ENCODE peak calls at places on chromosome 5, in five cellular contexts. One of them, this sample, is unnamed.

GRCh38 chr5:149550608-149551226 is 522 bp downstream of the CSNK1A1 start:
- DNase-seq in neural progenitor cell: peak; percentile 38
- DNase-seq in PC-9: no peak
- DNase-seq in GM23338: no peak
- DNase-seq in SK-N-SH: peak; percentile 39
- DNase-seq in this sample: peak; percentile 48

GRCh38 chr5:150511641-150512367 is 3.9 kb downstream of the NDST1 start:
- DNase-seq in neural progenitor cell: peak; percentile 80
- DNase-seq in PC-9: peak; percentile 90
- DNase-seq in GM23338: peak; percentile 62
- DNase-seq in SK-N-SH: peak; percentile 70
- DNase-seq in this sample: peak; percentile 90

GRCh38 chr5:124538196-124538595 is 208.2 kb downstream of the ZNF608 start:
- DNase-seq in neural progenitor cell: no peak
- DNase-seq in PC-9: no peak
- DNase-seq in GM23338: no peak
- DNase-seq in SK-N-SH: no peak
- DNase-seq in this sample: no peak

GRCh38 chr5:142506046-142506445 is 179.8 kb downstream of the FGF1 start:
- DNase-seq in neural progenitor cell: no peak
- DNase-seq in PC-9: peak; percentile 28
- DNase-seq in GM23338: no peak
- DNase-seq in SK-N-SH: no peak
- DNase-seq in this sample: peak; percentile 46

GRCh38 chr5:36090033-36090432 is 23.4 kb upstream of the UGT3A2 start:
- DNase-seq in neural progenitor cell: peak; percentile 29
- DNase-seq in PC-9: peak; percentile 16
- DNase-seq in GM23338: peak; percentile 87
- DNase-seq in SK-N-SH: peak; percentile 4
- DNase-seq in this sample: peak; percentile 50

GRCh38 chr5:88666761-88667186 is 216.2 kb downstream of the MEF2C start:
- DNase-seq in neural progenitor cell: peak; percentile 49
- DNase-seq in PC-9: no peak
- DNase-seq in GM23338: peak; percentile 76
- DNase-seq in SK-N-SH: no peak
- DNase-seq in this sample: peak; percentile 40

GRCh38 chr5:92544042-92544441 is 1037.0 kb downstream of the NR2F1-AS1 start:
- DNase-seq in neural progenitor cell: no peak
- DNase-seq in PC-9: no peak
- DNase-seq in GM23338: no peak
- DNase-seq in SK-N-SH: no peak
- DNase-seq in this sample: peak; percentile 42

GRCh38 chr5:103031607-103032006 is 88.3 kb downstream of the GIN1 start:
- DNase-seq in neural progenitor cell: no peak
- DNase-seq in PC-9: no peak
- DNase-seq in GM23338: peak; percentile 38
- DNase-seq in SK-N-SH: no peak
- DNase-seq in this sample: peak; percentile 30

GRCh38 chr5:23235246-23235645 is 272.2 kb upstream of the PRDM9 start:
- DNase-seq in neural progenitor cell: no peak
- DNase-seq in PC-9: no peak
- DNase-seq in GM23338: peak; percentile 9
- DNase-seq in SK-N-SH: no peak
- DNase-seq in this sample: no peak

GRCh38 chr5:115419794-115420585 is 123.5 kb upstream of the CCDC112 start:
- DNase-seq in neural progenitor cell: no peak
- DNase-seq in PC-9: peak; percentile 53
- DNase-seq in GM23338: peak; percentile 21
- DNase-seq in SK-N-SH: no peak
- DNase-seq in this sample: peak; percentile 96

GRCh38 chr5:72251386-72251785 is 68.7 kb downstream of the MRPS27 start:
- DNase-seq in neural progenitor cell: peak; percentile 65
- DNase-seq in PC-9: no peak
- DNase-seq in GM23338: no peak
- DNase-seq in SK-N-SH: no peak
- DNase-seq in this sample: no peak

GRCh38 chr5:118553662-118554061 is 434.7 kb downstream of the DTWD2 start:
- DNase-seq in neural progenitor cell: no peak
- DNase-seq in PC-9: no peak
- DNase-seq in GM23338: no peak
- DNase-seq in SK-N-SH: no peak
- DNase-seq in this sample: peak; percentile 99

GRCh38 chr5:151720195-151720594 is 33.5 kb upstream of the SPARC start:
- DNase-seq in neural progenitor cell: no peak
- DNase-seq in PC-9: no peak
- DNase-seq in GM23338: no peak
- DNase-seq in SK-N-SH: no peak
- DNase-seq in this sample: no peak

GRCh38 chr5:149731332-149731616 is 1.2 kb downstream of the PPARGC1B start:
- DNase-seq in neural progenitor cell: no peak
- DNase-seq in PC-9: no peak
- DNase-seq in GM23338: no peak
- DNase-seq in SK-N-SH: no peak
- DNase-seq in this sample: no peak

GRCh38 chr5:15026944-15027343 is 155.4 kb upstream of the ANKH start:
- DNase-seq in neural progenitor cell: no peak
- DNase-seq in PC-9: no peak
- DNase-seq in GM23338: peak; percentile 45
- DNase-seq in SK-N-SH: no peak
- DNase-seq in this sample: no peak

GRCh38 chr5:133324058-133324457 is 272.2 kb downstream of the HSPA4 start:
- DNase-seq in neural progenitor cell: no peak
- DNase-seq in PC-9: no peak
- DNase-seq in GM23338: no peak
- DNase-seq in SK-N-SH: no peak
- DNase-seq in this sample: no peak

GRCh38 chr5:84028093-84028492 is 307.4 kb upstream of the HAPLN1 start:
- DNase-seq in neural progenitor cell: no peak
- DNase-seq in PC-9: no peak
- DNase-seq in GM23338: no peak
- DNase-seq in SK-N-SH: no peak
- DNase-seq in this sample: peak; percentile 36

GRCh38 chr5:123997354-123998215 is 485.6 kb downstream of the CSNK1G3 start:
- DNase-seq in neural progenitor cell: no peak
- DNase-seq in PC-9: no peak
- DNase-seq in GM23338: no peak
- DNase-seq in SK-N-SH: peak; percentile 41
- DNase-seq in this sample: peak; percentile 82

GRCh38 chr5:67020231-67020630 is 176.4 kb downstream of the CD180 start:
- DNase-seq in neural progenitor cell: no peak
- DNase-seq in PC-9: no peak
- DNase-seq in GM23338: no peak
- DNase-seq in SK-N-SH: no peak
- DNase-seq in this sample: no peak

GRCh38 chr5:132408965-132409364 is 39.5 kb downstream of the SLC22A5 start:
- DNase-seq in neural progenitor cell: no peak
- DNase-seq in PC-9: no peak
- DNase-seq in GM23338: no peak
- DNase-seq in SK-N-SH: no peak
- DNase-seq in this sample: no peak

GRCh38 chr5:123803359-123803758 is 291.4 kb downstream of the CSNK1G3 start:
- DNase-seq in neural progenitor cell: no peak
- DNase-seq in PC-9: no peak
- DNase-seq in GM23338: no peak
- DNase-seq in SK-N-SH: no peak
- DNase-seq in this sample: no peak

DNA sequence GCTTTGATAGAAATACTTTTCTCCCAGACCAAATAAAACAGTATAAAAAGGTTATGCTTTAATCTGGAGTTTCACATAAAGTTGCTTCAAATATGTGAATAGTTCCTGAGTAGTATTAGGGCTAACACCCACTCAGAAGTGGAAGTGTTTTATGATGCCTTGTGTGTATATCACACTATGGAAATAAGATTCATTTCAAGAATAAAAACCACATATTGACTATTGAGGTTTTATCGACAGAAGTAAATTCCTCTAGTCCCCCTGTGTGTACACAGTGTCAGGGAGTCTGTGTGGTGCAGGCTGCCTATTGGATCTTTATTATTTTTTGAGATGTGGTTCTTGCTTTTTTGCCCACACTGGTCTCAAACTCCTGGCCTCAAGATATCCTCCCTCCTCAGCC is 20.8 kb upstream of the LRRTM2 start:
- DNase-seq in neural progenitor cell: no peak
- DNase-seq in PC-9: no peak
- DNase-seq in GM23338: no peak
- DNase-seq in SK-N-SH: no peak
- DNase-seq in this sample: no peak
- H3K27me3 ChIP-seq in neural progenitor cell: no peaks in the 10 kb centered on the region
- H3K27me3 ChIP-seq in PC-9: no peaks in the 10 kb centered on the region
- H3K27me3 ChIP-seq in GM23338: no peaks in the 10 kb centered on the region
- H3K27me3 ChIP-seq in SK-N-SH: no peaks in the 10 kb centered on the region
- H3K27me3 ChIP-seq in this sample: no peaks in the 10 kb centered on the region

GRCh38 chr5:180170111-180170809 is 38.8 kb downstream of the RASGEF1C start:
- DNase-seq in neural progenitor cell: peak; percentile 19
- DNase-seq in PC-9: no peak
- DNase-seq in GM23338: peak; percentile 33
- DNase-seq in SK-N-SH: no peak
- DNase-seq in this sample: no peak

GRCh38 chr5:180171568-180172094 is 37.4 kb downstream of the RASGEF1C start:
- DNase-seq in neural progenitor cell: no peak
- DNase-seq in PC-9: no peak
- DNase-seq in GM23338: no peak
- DNase-seq in SK-N-SH: no peak
- DNase-seq in this sample: no peak

GRCh38 chr5:180168758-180169157 is 40.3 kb downstream of the RASGEF1C start:
- DNase-seq in neural progenitor cell: no peak
- DNase-seq in PC-9: no peak
- DNase-seq in GM23338: no peak
- DNase-seq in SK-N-SH: no peak
- DNase-seq in this sample: no peak

GRCh38 chr5:180170810-180171567 is 38.0 kb downstream of the RASGEF1C start:
- DNase-seq in neural progenitor cell: no peak
- DNase-seq in PC-9: no peak
- DNase-seq in GM23338: no peak
- DNase-seq in SK-N-SH: no peak
- DNase-seq in this sample: no peak

GRCh38 chr5:180169246-180170110 is 39.5 kb downstream of the RASGEF1C start:
- DNase-seq in neural progenitor cell: no peak
- DNase-seq in PC-9: no peak
- DNase-seq in GM23338: no peak
- DNase-seq in SK-N-SH: no peak
- DNase-seq in this sample: no peak
- H3K4me2 ChIP-seq in neural progenitor cell: no peak overlapping the region
- H3K4me2 ChIP-seq in PC-9: no peak overlapping the region
- H3K4me2 ChIP-seq in GM23338: peak overlapping the region; percentile 20
- H3K4me2 ChIP-seq in SK-N-SH: no peak overlapping the region
- H3K4me2 ChIP-seq in this sample: no peak overlapping the region

DNA sequence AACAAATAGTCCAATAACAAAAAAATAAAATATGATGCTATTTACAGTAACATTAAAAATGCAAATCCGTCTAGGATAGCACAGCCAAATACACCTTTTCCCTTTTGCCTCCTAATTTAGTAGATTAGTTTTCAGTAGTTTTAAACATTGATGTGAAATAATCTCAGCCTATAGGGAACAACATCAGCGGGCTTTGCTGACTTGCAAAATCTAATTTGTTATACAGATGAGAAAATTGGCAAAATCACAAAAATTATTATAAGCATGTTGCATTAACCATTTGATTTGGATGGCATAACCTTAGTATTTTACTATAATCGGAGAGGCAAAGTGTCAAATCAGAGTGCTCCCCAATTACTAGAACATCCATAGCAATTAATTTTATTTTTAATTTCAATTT is 563.5 kb downstream of the CDH18 start:
- DNase-seq in neural progenitor cell: no peak
- DNase-seq in PC-9: no peak
- DNase-seq in GM23338: no peak
- DNase-seq in SK-N-SH: no peak
- DNase-seq in this sample: no peak
- H3F3A ChIP-seq in neural progenitor cell: no peaks in the 10 kb centered on the region
- H3F3A ChIP-seq in PC-9: no peaks in the 10 kb centered on the region
- H3F3A ChIP-seq in GM23338: no peaks in the 10 kb centered on the region
- H3F3A ChIP-seq in SK-N-SH: no peaks in the 10 kb centered on the region
- H3F3A ChIP-seq in this sample: no peaks in the 10 kb centered on the region

GRCh38 chr5:139156814-139157213 is 41.4 kb downstream of the SIL1 start:
- DNase-seq in neural progenitor cell: no peak
- DNase-seq in PC-9: no peak
- DNase-seq in GM23338: no peak
- DNase-seq in SK-N-SH: no peak
- DNase-seq in this sample: no peak
- H3K27me3 ChIP-seq in neural progenitor cell: no peaks in the 10 kb centered on the region
- H3K27me3 ChIP-seq in PC-9: no peaks in the 10 kb centered on the region
- H3K27me3 ChIP-seq in GM23338: no peaks in the 10 kb centered on the region
- H3K27me3 ChIP-seq in SK-N-SH: no peaks in the 10 kb centered on the region
- H3K27me3 ChIP-seq in this sample: no peaks in the 10 kb centered on the region

GRCh38 chr5:137834498-137834897 is 33.2 kb upstream of the MYOT start:
- DNase-seq in neural progenitor cell: no peak
- DNase-seq in PC-9: no peak
- DNase-seq in GM23338: peak; percentile 49
- DNase-seq in SK-N-SH: no peak
- DNase-seq in this sample: no peak
- H3K4me2 ChIP-seq in neural progenitor cell: no peak overlapping the region
- H3K4me2 ChIP-seq in PC-9: peak overlapping the region; percentile 46
- H3K4me2 ChIP-seq in GM23338: peak overlapping the region; percentile 36
- H3K4me2 ChIP-seq in SK-N-SH: peak overlapping the region; percentile 24
- H3K4me2 ChIP-seq in this sample: peak overlapping the region; percentile 6

DNA sequence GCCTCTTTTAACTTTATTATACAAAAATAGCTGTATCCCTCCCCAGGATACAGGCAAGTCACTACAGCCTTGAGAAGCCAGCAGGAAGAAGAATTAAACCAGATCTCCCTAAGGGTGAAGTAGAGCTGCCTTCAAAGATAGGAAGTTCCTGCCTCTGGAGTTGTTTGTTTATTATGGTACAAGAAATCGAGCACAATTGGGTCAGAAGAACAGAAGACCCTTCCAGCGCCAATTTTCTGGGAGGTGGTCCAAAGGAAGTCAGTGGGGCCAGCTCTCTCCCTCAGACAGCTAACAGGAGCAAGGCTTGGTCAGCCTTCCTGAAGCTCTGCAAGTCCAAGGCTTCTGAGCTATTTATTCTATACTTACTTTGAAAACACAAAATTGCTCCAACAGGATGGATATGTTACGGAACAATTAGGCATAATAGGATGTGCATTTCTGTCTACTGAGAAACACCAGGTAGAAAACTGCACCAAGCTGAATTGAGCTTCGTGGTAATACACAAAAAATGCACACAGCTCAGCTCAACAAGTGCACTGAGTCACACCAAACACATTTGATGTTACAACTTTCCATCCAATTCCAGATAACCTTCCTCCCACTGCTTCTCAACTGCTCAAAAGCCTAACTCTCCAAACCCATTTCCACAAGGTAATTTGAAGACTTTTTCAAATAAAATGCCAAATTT is 16.0 kb downstream of the SERINC5 start:
- DNase-seq in neural progenitor cell: no peak
- DNase-seq in PC-9: no peak
- DNase-seq in GM23338: no peak
- DNase-seq in SK-N-SH: no peak
- DNase-seq in this sample: peak; percentile 70
- H3F3A ChIP-seq in neural progenitor cell: peaks cover 11% of the 10 kb centered on the region
- H3F3A ChIP-seq in PC-9: peaks cover 12% of the 10 kb centered on the region
- H3F3A ChIP-seq in GM23338: peaks cover 5% of the 10 kb centered on the region
- H3F3A ChIP-seq in SK-N-SH: peaks cover 3% of the 10 kb centered on the region
- H3F3A ChIP-seq in this sample: peaks cover 11% of the 10 kb centered on the region

GRCh38 chr5:160565376-160565775 is 143.7 kb downstream of the PTTG1 start:
- DNase-seq in neural progenitor cell: no peak
- DNase-seq in PC-9: no peak
- DNase-seq in GM23338: no peak
- DNase-seq in SK-N-SH: no peak
- DNase-seq in this sample: no peak
- H3K27me3 ChIP-seq in neural progenitor cell: no peaks in the 10 kb centered on the region
- H3K27me3 ChIP-seq in PC-9: peaks cover 2% of the 10 kb centered on the region
- H3K27me3 ChIP-seq in GM23338: no peaks in the 10 kb centered on the region
- H3K27me3 ChIP-seq in SK-N-SH: peaks cover 10% of the 10 kb centered on the region
- H3K27me3 ChIP-seq in this sample: peaks cover 8% of the 10 kb centered on the region